ENCODE peak calls at places on chromosome 5, in seven cellular contexts. R is left kidney; Y is HL-60; K is endothelial cell of umbilical vein; X is CD8-positive, alpha-beta T cell; P is activated CD4-positive, CD25-positive, alpha-beta regulatory T cell treated with anti-CD3 and anti-CD28 coated beads, Interleukin-2, amount 50 U/mL, for 72 hours; A is colonic mucosa. S is an unnamed sample.

GRCh38 chr5:109741390-109741789 is 51.7 kb downstream of the MAN2A1 start:
- DNase-seq in A (no peak), X (no peak), P (no peak), K (no peak), Y (no peak), R (no peak), S (no peak)

GRCh38 chr5:65832603-65833228 is 93.7 kb upstream of the ERBIN start:
- DNase-seq in R (no peak), X (no peak), Y (no peak), P (no peak), K (no peak), A (no peak), S (no peak)

GRCh38 chr5:150434502-150434901 is 15.0 kb downstream of the RPS14 start:
- DNase-seq in R (no peak), K (no peak), A (no peak), P (no peak), X (no peak), Y (no peak), S (peak; percentile 57)

GRCh38 chr5:469752-470483 is 26.9 kb downstream of the EXOC3 start:
- DNase-seq in A (no peak), R (no peak), P (no peak), X (no peak), K (no peak), Y (no peak), S (no peak)

GRCh38 chr5:37308796-37309195 is 59.6 kb upstream of the CPLANE1 start:
- DNase-seq in P (no peak), A (no peak), X (no peak), Y (peak; percentile 32), R (no peak), K (no peak), S (peak; percentile 7)

GRCh38 chr5:179122411-179123108 is 62.4 kb downstream of the ZNF354C start:
- DNase-seq in K (no peak), A (peak; percentile 12), X (no peak), P (no peak), R (no peak), Y (no peak), S (no peak)

GRCh38 chr5:112737472-112738179 is at the start of gene APC:
- DNase-seq in A (peak; percentile 91), Y (peak; percentile 39), R (peak; percentile 94), X (peak; percentile 83), K (peak; percentile 91), P (peak; percentile 80), S (peak; percentile 67)

GRCh38 chr5:66440202-66440680 is 156.0 kb upstream of the MAST4 start:
- DNase-seq in Y (no peak), K (peak; percentile 10), R (peak; percentile 53), A (no peak), P (no peak), X (no peak), S (peak; percentile 26)

GRCh38 chr5:136192526-136193395 is at the start of gene SMIM32:
- DNase-seq in X (no peak), R (peak; percentile 87), P (no peak), K (peak; percentile 2), A (peak; percentile 83), Y (no peak), S (no peak)

GRCh38 chr5:147223951-147224791 is 10.7 kb upstream of the STK32A start:
- DNase-seq in X (no peak), A (peak; percentile 38), Y (no peak), R (peak; percentile 75), P (no peak), K (peak; percentile 60), S (no peak)

GRCh38 chr5:177116631-177117373 is 16.8 kb upstream of the NSD1 start:
- DNase-seq in K (peak; percentile 77), P (peak; percentile 86), A (peak; percentile 85), R (peak; percentile 96), Y (no peak), X (peak; percentile 79), S (no peak)

GRCh38 chr5:133400120-133400519 is 212.2 kb downstream of the FSTL4 start:
- DNase-seq in A (no peak), Y (no peak), R (no peak), X (no peak), P (no peak), K (no peak), S (no peak)

GRCh38 chr5:54944364-54944763 is 41.0 kb downstream of the ESM1 start:
- DNase-seq in A (no peak), K (peak; percentile 75), P (no peak), X (peak; percentile 20), R (peak; percentile 34), Y (no peak), S (no peak)

GRCh38 chr5:178854284-178854683 is 5.5 kb upstream of the ZNF354B start:
- DNase-seq in P (no peak), A (no peak), X (no peak), K (no peak), Y (no peak), R (peak; percentile 8), S (no peak)

GRCh38 chr5:60856059-60856458 is 12.0 kb upstream of the ELOVL7 start:
- DNase-seq in K (no peak), Y (peak; percentile 24), P (no peak), X (no peak), A (no peak), R (no peak), S (peak; percentile 6)

S was measured in GM04503.